ENCODE peak calls at places on chromosome 15, in six cellular contexts. Y is CD4-positive, CD25-positive, alpha-beta regulatory T cell; E is right cardiac atrium; A is esophagus squamous epithelium; N is gastrocnemius medialis; L is pancreas. Q is an unnamed sample.

GRCh38 chr15:84879088-84879780 is 5.2 kb upstream of the SLC28A1 start:
- DNase-seq in E (peak; percentile 70), Y (no peak), N (no peak), A (no peak), L (no peak), Q (no peak)

GRCh38 chr15:63918317-63918672 is 84.5 kb upstream of the HERC1 start:
- DNase-seq in L (no peak), A (no peak), Y (no peak), E (no peak), N (no peak), Q (no peak)

GRCh38 chr15:83327041-83327440 is 42.6 kb upstream of the BNC1 start:
- DNase-seq in N (no peak), A (no peak), Y (no peak), L (no peak), E (no peak), Q (no peak)

GRCh38 chr15:52021128-52021671 is 2.2 kb downstream of the MAPK6 start:
- DNase-seq in L (no peak), Y (peak; percentile 62), A (no peak), E (no peak), N (peak; percentile 56), Q (no peak)

GRCh38 chr15:96356494-96357455 is 26.3 kb downstream of the NR2F2 start:
- DNase-seq in L (peak; percentile 97), Y (peak; percentile 32), A (no peak), E (peak; percentile 94), N (peak; percentile 49), Q (peak; percentile 25)

GRCh38 chr15:95286911-95287769 is 1043.4 kb upstream of the NR2F2 start:
- DNase-seq in Y (no peak), E (no peak), A (no peak), L (no peak), N (no peak), Q (no peak)

GRCh38 chr15:80609512-80609946 is 85.6 kb upstream of the ABHD17C start:
- DNase-seq in E (no peak), L (no peak), Y (no peak), A (no peak), N (no peak), Q (no peak)

GRCh38 chr15:66758844-66759243 is 56.8 kb downstream of the SMAD6 start:
- DNase-seq in L (no peak), Y (no peak), N (no peak), E (no peak), A (no peak), Q (no peak)

GRCh38 chr15:85723960-85724945 is 70.5 kb downstream of the KLHL25 start:
- DNase-seq in L (no peak), N (no peak), Y (no peak), E (no peak), A (no peak), Q (no peak)

GRCh38 chr15:96334017-96334704 is 3.7 kb downstream of the NR2F2 start:
- DNase-seq in Y (no peak), E (peak; percentile 58), L (no peak), A (no peak), N (no peak), Q (no peak)

GRCh38 chr15:31930967-31931366 is 99.3 kb upstream of the CHRNA7 start:
- DNase-seq in L (no peak), N (no peak), A (no peak), E (no peak), Y (no peak), Q (no peak)

GRCh38 chr15:65249641-65250040 is 37.0 kb downstream of the PARP16 start:
- DNase-seq in L (no peak), N (no peak), E (no peak), Y (no peak), A (no peak), Q (no peak)

GRCh38 chr15:97052526-97052925 is 722.0 kb downstream of the NR2F2 start:
- DNase-seq in L (no peak), Y (no peak), N (no peak), E (no peak), A (no peak), Q (no peak)

GRCh38 chr15:40048155-40048792 is 9.3 kb upstream of the SRP14 start:
- DNase-seq in N (no peak), L (no peak), Y (no peak), E (peak; percentile 56), A (no peak), Q (no peak)

GRCh38 chr15:40047413-40048154 is 8.6 kb upstream of the SRP14 start:
- DNase-seq in L (no peak), Y (no peak), E (peak; percentile 79), N (peak; percentile 45), A (no peak), Q (peak; percentile 40)

GRCh38 chr15:40044717-40045571 is 6.0 kb upstream of the SRP14 start:
- DNase-seq in N (peak; percentile 84), L (peak; percentile 90), A (peak; percentile 51), E (peak; percentile 96), Y (peak; percentile 70), Q (peak; percentile 18)

GRCh38 chr15:40045572-40046217 is 6.7 kb upstream of the SRP14 start:
- DNase-seq in N (no peak), L (no peak), Y (no peak), E (no peak), A (no peak), Q (no peak)

DNA sequence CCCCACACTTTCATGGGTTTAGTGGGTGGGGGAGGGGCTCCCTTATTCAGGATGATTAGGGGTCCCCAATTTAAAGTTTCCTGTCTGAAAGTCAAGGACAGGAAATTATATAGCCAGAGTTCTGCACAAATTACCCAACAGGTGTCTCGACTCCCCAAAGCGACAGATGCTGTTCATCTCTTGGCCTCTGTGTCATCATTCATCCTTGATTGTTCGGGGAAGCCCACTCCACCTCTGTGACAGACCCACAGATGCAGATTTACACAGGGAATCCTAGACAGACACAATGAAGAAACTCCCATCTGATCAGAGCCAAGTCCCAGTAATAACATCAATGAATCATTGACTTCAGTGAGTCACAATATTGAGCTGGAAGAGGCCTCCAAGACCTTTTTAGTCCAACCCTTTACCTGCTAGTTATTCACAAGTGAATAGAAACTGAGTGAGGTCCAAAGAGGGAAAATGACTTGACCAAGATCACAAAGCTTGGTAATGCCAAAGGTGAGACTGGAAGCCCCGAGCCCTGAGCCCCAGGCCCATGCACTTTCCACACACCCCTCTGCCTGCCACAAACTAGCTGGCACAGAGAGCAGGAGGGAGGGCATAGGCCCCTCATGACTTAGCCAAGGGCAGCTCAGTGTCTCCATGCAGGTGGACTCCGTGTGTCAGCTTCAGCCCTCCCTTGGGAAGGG is 7.9 kb upstream of the SRP14 start:
- DNase-seq in N (no peak), Y (no peak), A (no peak), E (no peak), L (no peak), Q (no peak)
- H3K27ac ChIP-seq in N (peak overlapping the region; percentile 44), Y (peak overlapping the region; percentile 78), A (peak overlapping the region; percentile 49), E (peak overlapping the region; percentile 7), L (peak overlapping the region; percentile 72), Q (no peak overlapping the region)

GRCh38 chr15:92165001-92165346 is 228.7 kb upstream of the ST8SIA2 start:
- DNase-seq in N (no peak), E (no peak), Y (no peak), L (no peak), A (no peak), Q (no peak)
- H3K27ac ChIP-seq in N (no peak overlapping the region), E (no peak overlapping the region), Y (no peak overlapping the region), L (no peak overlapping the region), A (no peak overlapping the region), Q (no peak overlapping the region)

DNA sequence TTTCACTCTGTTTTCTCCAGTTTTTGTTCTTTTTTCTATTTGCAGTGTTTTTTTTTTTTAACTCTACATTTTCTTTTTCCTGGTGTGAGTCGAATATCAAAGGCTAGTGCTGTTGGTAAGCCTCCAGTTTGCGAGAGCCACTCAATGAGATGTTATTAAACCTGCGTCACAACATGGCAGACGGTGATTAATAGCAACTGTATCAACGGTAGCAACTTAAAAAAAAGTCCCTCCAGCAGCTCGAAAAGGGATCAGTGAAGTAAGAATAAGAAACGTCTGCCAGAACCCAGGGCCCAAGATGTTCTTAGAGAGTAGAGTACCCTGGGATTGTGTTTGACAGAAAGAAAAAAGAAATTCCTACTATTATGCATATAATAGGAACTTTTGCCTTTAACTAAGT is 84.1 kb downstream of the MEIS2 start:
- DNase-seq in N (no peak), E (no peak), L (no peak), Y (no peak), A (no peak), Q (no peak)
- H3K27ac ChIP-seq in N (no peak overlapping the region), E (peak overlapping the region; percentile 8), L (peak overlapping the region; percentile 22), Y (no peak overlapping the region), A (peak overlapping the region; percentile 74), Q (no peak overlapping the region)

DNA sequence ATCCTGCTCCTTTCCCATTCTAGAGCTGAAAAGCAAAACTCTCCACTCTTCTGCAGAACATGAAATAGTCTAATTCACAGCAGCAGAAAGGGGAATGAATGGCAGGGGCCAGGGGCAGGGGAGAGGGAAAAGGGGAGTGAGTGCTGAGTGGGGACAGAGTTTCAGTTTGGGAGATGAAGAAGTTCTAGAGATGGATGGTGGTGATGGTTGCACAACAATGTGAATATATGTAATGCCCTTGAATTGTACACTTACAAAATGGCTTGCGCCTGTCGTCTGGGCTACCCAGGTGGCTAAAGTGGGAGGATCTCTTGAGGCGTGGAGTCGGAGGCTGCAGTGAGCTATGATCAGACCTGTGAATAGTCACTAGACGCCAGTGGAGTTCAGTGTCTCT is 78.5 kb upstream of the MEF2A start:
- DNase-seq in A (no peak), E (no peak), L (no peak), N (no peak), Y (no peak), Q (no peak)
- H3K27ac ChIP-seq in A (peak overlapping the region; percentile 75), E (peak overlapping the region; percentile 83), L (no peak overlapping the region), N (peak overlapping the region; percentile 74), Y (no peak overlapping the region), Q (peak overlapping the region; percentile 50)

GRCh38 chr15:29917600-29918597 is 95.6 kb upstream of the TJP1 start:
- DNase-seq in L (no peak), E (no peak), Y (no peak), N (no peak), A (no peak), Q (no peak)

GRCh38 chr15:29920515-29920914 is 98.2 kb upstream of the TJP1 start:
- DNase-seq in A (no peak), E (no peak), L (peak; percentile 63), Y (no peak), N (no peak), Q (no peak)

GRCh38 chr15:29922191-29922590 is 99.9 kb upstream of the TJP1 start:
- DNase-seq in E (no peak), Y (no peak), N (no peak), L (no peak), A (no peak), Q (no peak)

GRCh38 chr15:29919380-29919881 is 97.2 kb upstream of the TJP1 start:
- DNase-seq in L (no peak), Y (no peak), A (no peak), N (no peak), E (no peak), Q (no peak)

GRCh38 chr15:29921130-29921601 is 98.9 kb upstream of the TJP1 start:
- DNase-seq in L (no peak), Y (no peak), E (no peak), A (no peak), N (no peak), Q (no peak)
- H3K27ac ChIP-seq in L (peak overlapping the region; percentile 28), Y (no peak overlapping the region), E (no peak overlapping the region), A (peak overlapping the region; percentile 32), N (no peak overlapping the region), Q (no peak overlapping the region)

GRCh38 chr15:101526442-101526841 is 36.9 kb upstream of the PCSK6 start:
- DNase-seq in L (no peak), A (no peak), Y (no peak), N (no peak), E (no peak), Q (no peak)
- H3K27ac ChIP-seq in L (no peak overlapping the region), A (no peak overlapping the region), Y (no peak overlapping the region), N (no peak overlapping the region), E (no peak overlapping the region), Q (peak overlapping the region; percentile 70)

Q was measured in substantia nigra.